ENCODE peak calls at places on chromosomes 4 and X, in ten cellular contexts. N is activated CD4-positive, alpha-beta T cell treated with anti-CD3 and anti-CD28 coated beads, Interleukin-2, amount 50 U/mL, for 24 hours; J is NCI-H510A treated with DMSO at 0.1 percent for 48 hours; T is fibroblast of the conjunctiva; Y is psoas muscle; A is hypothalamus; H is IMR-90; C is NCI-H1436; D is left ventricle myocardium inferior; M is nephron progenitor cell. L is an unnamed sample.

GRCh38 chr4:4395849-4396627 is 9.1 kb downstream of the NSG1 start:
- DNase-seq in N (no peak), J (no peak), T (no peak), Y (peak; percentile 28), A (no peak), H (peak; percentile 53), C (peak; percentile 38), D (no peak), M (peak; percentile 48), L (no peak)

GRCh38 chr4:72326692-72327632 is 242.1 kb downstream of the ADAMTS3 start:
- DNase-seq in N (no peak), J (peak; percentile 63), T (peak; percentile 28), Y (no peak), A (no peak), H (peak; percentile 42), C (peak; percentile 1), D (no peak), M (no peak), L (peak; percentile 7)

GRCh38 chrX:77167993-77168392 is 279.2 kb upstream of the FGF16 start:
- DNase-seq in N (no peak), J (no peak), T (no peak), Y (no peak), A (no peak), H (no peak), C (no peak), D (no peak), M (no peak), L (no peak)

GRCh38 chrX:100435726-100436125 is 25.7 kb upstream of the PCDH19 start:
- DNase-seq in N (no peak), J (no peak), T (no peak), Y (no peak), A (no peak), H (no peak), C (no peak), D (no peak), M (no peak), L (no peak)

GRCh38 chr4:617644-618330 is 7.6 kb upstream of the PDE6B start:
- DNase-seq in N (no peak), J (no peak), T (no peak), Y (no peak), A (no peak), H (no peak), C (no peak), D (no peak), M (no peak), L (no peak)

GRCh38 chr4:152719856-152720556 is 40.2 kb upstream of the TMEM154 start:
- DNase-seq in N (no peak), J (peak; percentile 2), T (no peak), Y (no peak), A (no peak), H (no peak), C (no peak), D (no peak), M (no peak), L (no peak)

GRCh38 chr4:116839826-116840225 is 245.6 kb downstream of the TRAM1L1 start:
- DNase-seq in N (no peak), J (no peak), T (no peak), Y (no peak), A (no peak), H (no peak), C (no peak), D (no peak), M (no peak), L (no peak)

GRCh38 chr4:145840162-145840768 is 98.4 kb downstream of the ZNF827 start:
- DNase-seq in N (no peak), J (peak; percentile 38), T (peak; percentile 30), Y (no peak), A (no peak), H (peak; percentile 38), C (no peak), D (no peak), M (no peak), L (peak; percentile 5)